ENCODE peak calls at places on chromosomes 5 and 9, in four cellular contexts. One of them, this sample, is unnamed. For H3K27me3, the result is how much of the 10 kb centered on the place peaks cover.

GRCh38 chr5:9782806-9783560 is 152.8 kb upstream of the TAS2R1 start:
- DNase-seq in HL-60: no peak
- DNase-seq in psoas muscle: no peak
- DNase-seq in uterus: no peak
- DNase-seq in this sample: no peak

GRCh38 chr9:129383005-129383414 is 204.9 kb upstream of the IER5L start:
- DNase-seq in HL-60: no peak
- DNase-seq in psoas muscle: peak
- DNase-seq in uterus: no peak
- DNase-seq in this sample: peak

GRCh38 chr5:82272957-82273356 is 5.2 kb downstream of the RPS23 start:
- DNase-seq in HL-60: no peak
- DNase-seq in psoas muscle: peak
- DNase-seq in uterus: no peak
- DNase-seq in this sample: no peak

GRCh38 chr5:176144508-176144907 is 93.7 kb upstream of the SIMC1 start:
- DNase-seq in HL-60: no peak
- DNase-seq in psoas muscle: no peak
- DNase-seq in uterus: no peak
- DNase-seq in this sample: no peak

GRCh38 chr9:130078547-130078946 is 24.8 kb downstream of the GPR107 start:
- DNase-seq in HL-60: no peak
- DNase-seq in psoas muscle: no peak
- DNase-seq in uterus: no peak
- DNase-seq in this sample: no peak

GRCh38 chr9:14907360-14907685 is 2.9 kb downstream of the FREM1 start:
- DNase-seq in HL-60: no peak
- DNase-seq in psoas muscle: no peak
- DNase-seq in uterus: no peak
- DNase-seq in this sample: no peak

GRCh38 chr5:72067682-72068470 is 39.4 kb upstream of the MAP1B start:
- DNase-seq in HL-60: no peak
- DNase-seq in psoas muscle: no peak
- DNase-seq in uterus: no peak
- DNase-seq in this sample: no peak

GRCh38 chr5:56409331-56410190 is 176.4 kb upstream of the ANKRD55 start:
- DNase-seq in HL-60: no peak
- DNase-seq in psoas muscle: no peak
- DNase-seq in uterus: no peak
- DNase-seq in this sample: no peak

GRCh38 chr9:88535226-88535931 is 401 bp downstream of the NXNL2 start:
- DNase-seq in HL-60: no peak
- DNase-seq in psoas muscle: no peak
- DNase-seq in uterus: peak
- DNase-seq in this sample: no peak

GRCh38 chr9:136241540-136241939 is 4.1 kb downstream of the QSOX2 start:
- DNase-seq in HL-60: no peak
- DNase-seq in psoas muscle: no peak
- DNase-seq in uterus: no peak
- DNase-seq in this sample: no peak

GRCh38 chr5:72179816-72180440 is 72.7 kb downstream of the MAP1B start:
- DNase-seq in HL-60: no peak
- DNase-seq in psoas muscle: no peak
- DNase-seq in uterus: no peak
- DNase-seq in this sample: no peak

GRCh38 chr9:2134391-2134790 is 119.2 kb downstream of the SMARCA2 start:
- DNase-seq in HL-60: no peak
- DNase-seq in psoas muscle: no peak
- DNase-seq in uterus: no peak
- DNase-seq in this sample: no peak

GRCh38 chr5:1661311-1661710 is 137.6 kb upstream of the LPCAT1 start:
- DNase-seq in HL-60: no peak
- DNase-seq in psoas muscle: no peak
- DNase-seq in uterus: no peak
- DNase-seq in this sample: no peak

GRCh38 chr5:1660511-1660910 is 136.8 kb upstream of the LPCAT1 start:
- DNase-seq in HL-60: no peak
- DNase-seq in psoas muscle: no peak
- DNase-seq in uterus: no peak
- DNase-seq in this sample: no peak

GRCh38 chr5:1660037-1660400 is 136.3 kb upstream of the LPCAT1 start:
- DNase-seq in HL-60: no peak
- DNase-seq in psoas muscle: no peak
- DNase-seq in uterus: no peak
- DNase-seq in this sample: no peak

GRCh38 chr5:1658665-1659064 is 134.9 kb upstream of the LPCAT1 start:
- DNase-seq in HL-60: no peak
- DNase-seq in psoas muscle: no peak
- DNase-seq in uterus: no peak
- DNase-seq in this sample: no peak

DNA sequence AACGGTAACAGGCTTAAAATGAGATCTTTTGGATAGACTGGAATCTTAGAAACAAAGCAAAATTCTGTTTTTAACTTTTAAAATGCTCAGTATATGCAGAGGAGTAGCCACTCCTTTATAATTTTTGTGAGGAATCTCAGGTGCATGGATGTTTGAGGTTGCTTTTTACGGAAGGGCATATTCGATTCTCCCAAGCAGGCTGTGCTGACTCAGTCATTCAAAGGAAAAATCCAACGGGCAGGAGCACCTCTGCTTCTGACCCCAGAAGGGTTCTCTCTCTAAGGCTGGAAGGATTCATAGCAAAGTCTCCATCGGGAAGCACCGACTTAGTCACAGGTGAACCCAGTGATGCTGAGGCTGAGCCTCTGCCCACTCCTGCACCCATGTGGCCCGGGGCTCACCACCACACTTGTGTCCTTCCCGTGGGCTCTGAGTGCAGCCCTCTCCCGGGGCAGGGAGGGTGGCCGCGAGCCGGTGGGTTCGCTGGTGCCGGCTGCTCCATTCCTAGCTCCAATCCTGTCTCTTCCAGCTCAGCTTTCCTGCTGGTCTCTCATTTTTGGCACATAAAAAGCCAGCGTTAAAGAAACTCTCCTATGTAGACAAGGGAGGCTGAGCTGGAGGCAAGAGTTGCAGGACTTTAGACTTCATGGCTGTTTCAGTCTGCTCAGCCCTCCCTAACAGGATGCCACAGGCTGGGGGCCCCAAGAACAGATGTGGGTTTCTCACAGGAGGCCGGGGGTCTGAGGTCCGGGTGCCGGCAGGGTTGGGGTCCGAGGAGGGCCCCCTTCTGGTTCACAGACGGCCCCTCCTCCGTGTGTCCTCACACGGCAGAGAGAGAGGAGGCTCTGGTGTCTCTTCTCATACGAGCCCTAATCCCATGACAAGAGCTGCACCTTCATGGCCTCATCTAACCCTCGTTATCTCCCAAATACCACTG is 135.6 kb upstream of the LPCAT1 start:
- DNase-seq in HL-60: no peak
- DNase-seq in psoas muscle: no peak
- DNase-seq in uterus: no peak
- DNase-seq in this sample: no peak
- H3K27me3 ChIP-seq in HL-60: under half
- H3K27me3 ChIP-seq in psoas muscle: under half
- H3K27me3 ChIP-seq in uterus: under half
- H3K27me3 ChIP-seq in this sample: under half

DNA sequence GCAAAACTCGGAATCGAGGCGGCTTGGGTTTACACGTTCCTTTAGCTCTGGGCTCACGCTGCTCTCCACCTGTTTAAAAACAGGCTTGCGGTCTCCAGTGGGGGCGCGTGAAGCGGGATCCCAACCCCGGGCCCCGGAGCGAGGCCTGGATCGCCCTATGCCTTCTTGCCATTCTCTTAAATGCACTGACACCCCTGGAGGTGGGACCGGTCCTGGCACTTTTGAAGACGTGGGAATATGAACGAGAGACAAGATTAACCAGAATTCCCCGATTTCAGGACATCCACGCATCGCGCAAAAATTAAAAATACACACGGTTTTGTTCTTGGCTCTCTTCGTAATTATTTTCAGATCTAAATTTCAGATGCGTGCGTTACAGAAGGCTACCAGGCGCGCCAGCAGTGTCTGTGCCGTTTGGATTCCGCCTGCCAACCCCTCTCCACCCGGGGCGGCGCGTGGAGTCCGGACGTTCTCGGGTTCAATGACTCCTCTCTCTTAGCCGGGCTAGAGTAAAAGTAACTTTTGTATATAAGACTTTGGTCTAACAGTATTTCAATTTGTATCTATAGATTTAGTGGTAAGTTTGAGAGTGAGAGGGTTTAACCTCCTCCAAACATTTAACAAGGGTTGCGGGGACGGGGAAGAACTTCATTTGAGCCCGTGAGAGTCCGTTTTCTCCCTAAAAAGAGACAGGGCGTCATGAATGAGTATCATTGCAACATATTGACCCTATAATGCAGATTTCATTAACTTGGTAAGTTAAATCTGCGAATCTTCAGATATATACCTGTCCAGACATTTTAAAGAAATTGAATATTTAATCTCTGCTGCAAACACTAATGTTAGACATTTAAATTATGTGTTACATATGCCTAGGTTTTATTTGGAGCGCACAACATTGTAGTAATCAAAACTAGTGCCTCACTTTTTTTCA is 3.8 kb downstream of the FOXD1 start:
- DNase-seq in HL-60: no peak
- DNase-seq in psoas muscle: no peak
- DNase-seq in uterus: no peak
- DNase-seq in this sample: no peak
- H3K27me3 ChIP-seq in HL-60: under half
- H3K27me3 ChIP-seq in psoas muscle: under half
- H3K27me3 ChIP-seq in uterus: half or more
- H3K27me3 ChIP-seq in this sample: half or more

GRCh38 chr5:79856456-79857055 is 134.5 kb downstream of the MTX3 start:
- DNase-seq in HL-60: no peak
- DNase-seq in psoas muscle: no peak
- DNase-seq in uterus: no peak
- DNase-seq in this sample: no peak

GRCh38 chr5:79859588-79859987 is 131.5 kb downstream of the MTX3 start:
- DNase-seq in HL-60: no peak
- DNase-seq in psoas muscle: no peak
- DNase-seq in uterus: no peak
- DNase-seq in this sample: no peak

GRCh38 chr5:79853676-79854418 is 137.2 kb downstream of the MTX3 start:
- DNase-seq in HL-60: no peak
- DNase-seq in psoas muscle: no peak
- DNase-seq in uterus: no peak
- DNase-seq in this sample: no peak

GRCh38 chr5:79858097-79858723 is 132.9 kb downstream of the MTX3 start:
- DNase-seq in HL-60: peak
- DNase-seq in psoas muscle: peak
- DNase-seq in uterus: peak
- DNase-seq in this sample: peak

DNA sequence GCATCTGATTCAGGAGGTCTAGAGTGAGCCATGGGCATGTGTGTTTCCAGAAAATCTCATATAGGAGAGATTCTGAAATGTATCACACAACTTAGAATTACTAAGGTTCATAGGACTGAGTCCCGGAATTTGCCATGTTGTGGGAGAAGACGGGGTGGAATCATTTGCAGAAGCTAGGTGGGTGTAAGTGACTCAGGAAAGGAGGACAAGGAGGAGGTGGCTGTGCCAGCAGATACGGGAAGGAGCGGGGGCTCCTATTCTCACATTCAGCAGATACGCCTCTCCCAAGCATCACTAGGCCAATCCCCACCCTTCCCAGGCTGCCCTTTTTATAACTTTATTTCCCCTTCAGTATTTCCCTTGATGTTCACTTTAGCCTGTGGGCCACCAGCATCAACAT is 133.4 kb downstream of the MTX3 start:
- DNase-seq in HL-60: no peak
- DNase-seq in psoas muscle: no peak
- DNase-seq in uterus: no peak
- DNase-seq in this sample: no peak
- H3K27me3 ChIP-seq in HL-60: under half
- H3K27me3 ChIP-seq in psoas muscle: under half
- H3K27me3 ChIP-seq in uterus: under half
- H3K27me3 ChIP-seq in this sample: under half

GRCh38 chr9:214488-215448 is at the start of gene DOCK8:
- DNase-seq in HL-60: peak
- DNase-seq in psoas muscle: peak
- DNase-seq in uterus: peak
- DNase-seq in this sample: peak
- H3K27me3 ChIP-seq in HL-60: under half
- H3K27me3 ChIP-seq in psoas muscle: under half
- H3K27me3 ChIP-seq in uterus: under half
- H3K27me3 ChIP-seq in this sample: under half

GRCh38 chr9:133638711-133639110 is 2.5 kb downstream of the DBH start:
- DNase-seq in HL-60: no peak
- DNase-seq in psoas muscle: peak
- DNase-seq in uterus: no peak
- DNase-seq in this sample: no peak

GRCh38 chr9:133635903-133636531 is at the start of gene DBH:
- DNase-seq in HL-60: no peak
- DNase-seq in psoas muscle: no peak
- DNase-seq in uterus: no peak
- DNase-seq in this sample: no peak

GRCh38 chr9:133636902-133637301 is 739 bp downstream of the DBH start:
- DNase-seq in HL-60: no peak
- DNase-seq in psoas muscle: no peak
- DNase-seq in uterus: no peak
- DNase-seq in this sample: no peak

GRCh38 chr9:133638076-133638475 is 1.9 kb downstream of the DBH start:
- DNase-seq in HL-60: no peak
- DNase-seq in psoas muscle: no peak
- DNase-seq in uterus: no peak
- DNase-seq in this sample: no peak

DNA sequence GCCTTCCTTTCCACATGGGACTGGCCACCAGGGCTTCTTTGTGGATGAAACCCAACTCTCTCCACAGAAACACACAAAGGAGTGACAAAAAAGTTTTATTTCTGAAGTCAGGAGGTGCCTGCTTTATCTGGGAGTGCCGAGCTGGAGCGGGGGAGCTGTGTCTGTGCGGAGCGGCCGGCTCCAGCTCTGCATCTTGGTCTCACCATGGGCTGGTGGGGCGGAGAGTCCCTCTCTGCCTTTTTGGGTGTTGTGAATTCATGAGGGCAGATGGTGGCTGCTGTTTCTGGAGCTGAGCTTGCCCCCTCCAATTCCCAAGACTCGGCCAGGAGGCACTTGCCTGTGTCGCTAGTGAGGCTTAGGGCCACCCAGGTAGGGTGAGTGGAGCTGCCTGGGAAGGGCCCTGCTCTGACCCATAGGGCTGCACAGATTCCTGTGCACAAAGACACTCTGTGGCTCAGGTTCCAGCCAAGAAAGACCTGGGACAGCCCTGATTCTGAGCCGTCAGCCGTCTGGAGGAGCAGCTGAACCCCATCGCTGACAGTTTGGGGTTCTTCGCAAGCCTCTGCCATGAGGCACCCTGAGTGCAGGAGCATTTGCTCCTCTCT is 1.4 kb downstream of the DBH start:
- DNase-seq in HL-60: no peak
- DNase-seq in psoas muscle: no peak
- DNase-seq in uterus: no peak
- DNase-seq in this sample: no peak
- H3K27me3 ChIP-seq in HL-60: under half
- H3K27me3 ChIP-seq in psoas muscle: under half
- H3K27me3 ChIP-seq in uterus: under half
- H3K27me3 ChIP-seq in this sample: under half

GRCh38 chr9:126684965-126685465 is 71.3 kb downstream of the LMX1B start:
- DNase-seq in HL-60: no peak
- DNase-seq in psoas muscle: no peak
- DNase-seq in uterus: no peak
- DNase-seq in this sample: no peak
- H3K27me3 ChIP-seq in HL-60: under half
- H3K27me3 ChIP-seq in psoas muscle: under half
- H3K27me3 ChIP-seq in uterus: under half
- H3K27me3 ChIP-seq in this sample: under half

GRCh38 chr9:114134827-114135396 is 20.4 kb upstream of the COL27A1 start:
- DNase-seq in HL-60: no peak
- DNase-seq in psoas muscle: no peak
- DNase-seq in uterus: no peak
- DNase-seq in this sample: no peak
- H3K27me3 ChIP-seq in HL-60: under half
- H3K27me3 ChIP-seq in psoas muscle: under half
- H3K27me3 ChIP-seq in uterus: under half
- H3K27me3 ChIP-seq in this sample: under half